ENCODE peak calls at places on chromosomes 4 and X, in ten cellular contexts. C, Y, U, N, R, W, M, G, V and T are unnamed samples.

GRCh38 chr4:152999376-153000067 is 63.4 kb downstream of the FHDC1 start:
- DNase-seq in Y (no peak), M (no peak), V (no peak), C (no peak), U (peak; percentile 85), G (no peak), R (no peak), N (no peak), W (no peak), T (no peak)

GRCh38 chr4:10102193-10102980 is 14.2 kb downstream of the WDR1 start:
- DNase-seq in R (no peak), M (no peak), Y (no peak), W (no peak), V (no peak), U (peak; percentile 82), G (no peak), C (no peak), N (no peak), T (no peak)

GRCh38 chr4:83124079-83124780 is 9.7 kb upstream of the PLAC8 start:
- DNase-seq in Y (no peak), N (no peak), M (no peak), W (no peak), U (no peak), R (no peak), C (no peak), G (no peak), V (no peak), T (no peak)

GRCh38 chr4:38424171-38424871 is 239.7 kb upstream of the KLF3 start:
- DNase-seq in W (peak; percentile 77), M (no peak), V (no peak), R (no peak), Y (no peak), U (peak; percentile 70), G (peak; percentile 54), C (no peak), N (no peak), T (no peak)

GRCh38 chrX:149757206-149758067 is 16.4 kb upstream of the HSFX1 start:
- DNase-seq in V (no peak), C (no peak), W (no peak), R (no peak), G (no peak), N (no peak), M (no peak), Y (no peak), U (no peak), T (no peak)

GRCh38 chr4:83267121-83267834 is 17.3 kb downstream of the COQ2 start:
- DNase-seq in W (no peak), C (no peak), R (peak; percentile 87), M (no peak), N (no peak), G (no peak), U (no peak), Y (peak; percentile 88), V (no peak), T (no peak)

GRCh38 chrX:137549073-137549472 is 16.9 kb upstream of the ZIC3 start:
- DNase-seq in M (no peak), U (no peak), Y (no peak), R (no peak), C (no peak), W (no peak), N (no peak), V (no peak), G (no peak), T (no peak)

GRCh38 chr4:110195561-110196205 is 2.7 kb downstream of the ELOVL6 start:
- DNase-seq in G (no peak), N (no peak), M (no peak), W (no peak), V (peak; percentile 2), C (no peak), R (no peak), U (no peak), Y (no peak), T (no peak)

GRCh38 chr4:4782969-4783368 is 76.5 kb upstream of the MSX1 start:
- DNase-seq in N (no peak), C (no peak), M (no peak), W (no peak), R (no peak), U (no peak), Y (peak; percentile 11), V (no peak), G (no peak), T (no peak)

GRCh38 chrX:46978341-46979291 is 66.4 kb downstream of the JADE3 start:
- DNase-seq in N (peak; percentile 2), V (peak; percentile 59), W (peak; percentile 89), M (peak; percentile 55), G (peak; percentile 79), C (peak; percentile 87), R (peak; percentile 11), Y (peak; percentile 84), U (peak; percentile 65), T (peak; percentile 71)

GRCh38 chrX:15343075-15343476 is 7.8 kb upstream of the PIGA start:
- DNase-seq in Y (no peak), M (no peak), W (no peak), V (no peak), G (peak; percentile 8), R (peak; percentile 31), U (no peak), C (no peak), N (no peak), T (no peak)

GRCh38 chrX:24282381-24283121 is 31.3 kb downstream of the SUPT20HL2 start:
- DNase-seq in Y (no peak), M (no peak), W (no peak), N (no peak), U (no peak), C (no peak), R (no peak), V (no peak), G (no peak), T (no peak)

GRCh38 chr4:19010766-19011165 is 989.2 kb upstream of the LCORL start:
- DNase-seq in N (no peak), G (no peak), R (no peak), U (no peak), W (no peak), M (no peak), Y (no peak), V (no peak), C (no peak), T (no peak)